ENCODE peak calls at places on chromosomes 13 and 19, in eight cellular contexts. G is stimulated activated CD4-positive, alpha-beta T cell treated with anti-CD3 and anti-CD28 coated beads, Interleukin-1b, Interleukin-23, amount 100 ng/mL, for 24 hours; V is substantia nigra; H is NCI-H345; P is stromal cell of bone marrow; A is foreskin melanocyte; D is EL; J is LHCN-M2. I is an unnamed sample.
A peak's percentile ranks its signal among the peaks of the same experiment; 100 is the strongest.

GRCh38 chr13:111394211-111394922 is 73.9 kb downstream of the TEX29 start:
- DNase-seq in G (no peak), V (no peak), H (no peak), P (no peak), A (no peak), D (no peak), J (no peak), I (no peak)

GRCh38 chr19:16285769-16286564 is 38.7 kb upstream of the KLF2 start:
- DNase-seq in G (no peak), V (no peak), H (peak; percentile 46), P (no peak), A (no peak), D (no peak), J (no peak), I (peak; percentile 87)

GRCh38 chr13:109684084-109684835 is 102.1 kb downstream of the IRS2 start:
- DNase-seq in G (no peak), V (no peak), H (no peak), P (no peak), A (no peak), D (no peak), J (no peak), I (no peak)

GRCh38 chr19:51127755-51128154 is 3.0 kb downstream of the SIGLEC9 start:
- DNase-seq in G (no peak), V (no peak), H (no peak), P (no peak), A (no peak), D (peak; percentile 34), J (peak; percentile 2), I (no peak)

GRCh38 chr19:10333758-10334339 is 520 bp upstream of the RAVER1 start:
- DNase-seq in G (no peak), V (peak; percentile 23), H (peak; percentile 56), P (no peak), A (no peak), D (peak; percentile 15), J (no peak), I (no peak)

GRCh38 chr13:25675060-25675459 is 303.3 kb downstream of the ATP8A2 start:
- DNase-seq in G (no peak), V (no peak), H (no peak), P (no peak), A (no peak), D (no peak), J (no peak), I (no peak)

GRCh38 chr13:40430234-40430633 is 236.2 kb downstream of the FOXO1 start:
- DNase-seq in G (no peak), V (no peak), H (no peak), P (no peak), A (no peak), D (no peak), J (no peak), I (no peak)

GRCh38 chr13:105918842-105919741 is 616.4 kb downstream of the EFNB2 start:
- DNase-seq in G (no peak), V (no peak), H (no peak), P (peak; percentile 45), A (peak; percentile 40), D (peak; percentile 86), J (peak; percentile 69), I (no peak)

GRCh38 chr19:19591133-19591825 is 27.2 kb downstream of the PBX4 start:
- DNase-seq in G (no peak), V (no peak), H (no peak), P (peak; percentile 95), A (peak; percentile 97), D (peak; percentile 99), J (peak; percentile 87), I (no peak)

GRCh38 chr19:46900341-46900740 is 39.5 kb downstream of the ARHGAP35 start:
- DNase-seq in G (no peak), V (no peak), H (no peak), P (no peak), A (no peak), D (no peak), J (no peak), I (no peak)

GRCh38 chr13:101706651-101707050 is 254.2 kb downstream of the ITGBL1 start:
- DNase-seq in G (no peak), V (no peak), H (no peak), P (peak; percentile 92), A (peak; percentile 12), D (peak; percentile 91), J (peak; percentile 99), I (no peak)

GRCh38 chr13:26017196-26017921 is 34.5 kb downstream of the SHISA2 start:
- DNase-seq in G (no peak), V (no peak), H (peak; percentile 23), P (no peak), A (no peak), D (no peak), J (peak; percentile 81), I (no peak)

GRCh38 chr19:49689133-49690072 is at the start of gene ADM5:
- DNase-seq in G (no peak), V (no peak), H (peak; percentile 59), P (no peak), A (no peak), D (peak; percentile 36), J (no peak), I (peak; percentile 58)

GRCh38 chr19:47725759-47726401 is 12.7 kb downstream of the EHD2 start:
- DNase-seq in G (no peak), V (no peak), H (no peak), P (no peak), A (no peak), D (no peak), J (no peak), I (no peak)

GRCh38 chr13:51590966-51591627 is 6.8 kb downstream of the WDFY2 start:
- DNase-seq in G (no peak), V (no peak), H (no peak), P (peak; percentile 88), A (peak; percentile 56), D (peak; percentile 96), J (peak; percentile 95), I (no peak)

GRCh38 chr13:30730526-30730925 is 4.8 kb upstream of the ALOX5AP start:
- DNase-seq in G (no peak), V (no peak), H (no peak), P (no peak), A (no peak), D (no peak), J (peak; percentile 96), I (no peak)

GRCh38 chr13:23889598-23890224 is 511 bp upstream of the MIPEP start:
- DNase-seq in G (no peak), V (no peak), H (peak; percentile 8), P (no peak), A (no peak), D (peak; percentile 26), J (no peak), I (no peak)

GRCh38 chr19:1140673-1141072 is 33.4 kb downstream of the SBNO2 start:
- DNase-seq in G (no peak), V (no peak), H (no peak), P (no peak), A (no peak), D (no peak), J (no peak), I (no peak)

GRCh38 chr13:79289557-79289956 is 116.5 kb downstream of the RBM26 start:
- DNase-seq in G (no peak), V (no peak), H (no peak), P (no peak), A (no peak), D (no peak), J (no peak), I (no peak)

GRCh38 chr13:94657167-94657566 is 55.2 kb downstream of the SOX21 start:
- DNase-seq in G (no peak), V (no peak), H (peak; percentile 16), P (no peak), A (no peak), D (no peak), J (peak; percentile 54), I (no peak)

GRCh38 chr13:64808704-64809103 is 2421.4 kb downstream of the PCDH9 start:
- DNase-seq in G (no peak), V (no peak), H (no peak), P (no peak), A (no peak), D (no peak), J (no peak), I (no peak)

GRCh38 chr13:37640499-37640898 is 41.9 kb upstream of the POSTN start:
- DNase-seq in G (no peak), V (no peak), H (peak; percentile 11), P (peak; percentile 57), A (no peak), D (peak; percentile 75), J (peak; percentile 61), I (peak; percentile 0)

GRCh38 chr13:83184819-83185218 is 697.5 kb downstream of the SLITRK1 start:
- DNase-seq in G (no peak), V (no peak), H (no peak), P (peak; percentile 8), A (no peak), D (peak; percentile 55), J (peak; percentile 60), I (no peak)

GRCh38 chr13:39054112-39054511 is 15.9 kb downstream of the NHLRC3 start:
- DNase-seq in G (no peak), V (no peak), H (no peak), P (no peak), A (no peak), D (no peak), J (no peak), I (no peak)

GRCh38 chr19:46818812-46819211 is 30.4 kb upstream of the SLC1A5 start:
- DNase-seq in G (no peak), V (no peak), H (no peak), P (no peak), A (no peak), D (peak; percentile 52), J (peak; percentile 58), I (no peak)

GRCh38 chr19:42092350-42092749 is 16.4 kb downstream of the ZNF574 start:
- DNase-seq in G (peak; percentile 20), V (no peak), H (peak; percentile 36), P (no peak), A (no peak), D (peak; percentile 46), J (peak; percentile 45), I (peak; percentile 31)

GRCh38 chr19:45471116-45471865 is 3.5 kb downstream of the FOSB start:
- DNase-seq in G (no peak), V (no peak), H (no peak), P (no peak), A (no peak), D (no peak), J (no peak), I (no peak)

I was measured in NCI-H1092.